ENCODE peak calls at places on chromosome 17, in five cellular contexts. V is substantia nigra, L is endothelial cell, H is tibial artery, J is GM03348. W is an unnamed sample.

GRCh38 chr17:7403043-7403901 is 625 bp downstream of the TMEM256 start:
- DNase-seq in L (peak), J (peak), H (no peak), V (no peak), W (no peak)

GRCh38 chr17:75998327-75998795 is 2.3 kb upstream of the CDK3 start:
- DNase-seq in H (no peak), V (no peak), J (no peak), L (no peak), W (peak)

GRCh38 chr17:82802141-82802540 is 37.7 kb downstream of the ZNF750 start:
- DNase-seq in J (no peak), H (no peak), L (no peak), V (no peak), W (no peak)

GRCh38 chr17:60559995-60560859 is 34.2 kb upstream of the APPBP2 start:
- DNase-seq in L (no peak), V (no peak), H (no peak), J (no peak), W (no peak)

GRCh38 chr17:50550661-50551432 is 3.9 kb downstream of the SPATA20 start:
- DNase-seq in V (peak), J (peak), L (peak), H (peak), W (peak)

GRCh38 chr17:9233761-9234160 is 212.5 kb downstream of the NTN1 start:
- DNase-seq in J (no peak), H (no peak), V (no peak), L (no peak), W (no peak)

GRCh38 chr17:19418312-19418992 is 7.4 kb downstream of the RNF112 start:
- DNase-seq in J (peak), V (no peak), L (no peak), H (no peak), W (no peak)

GRCh38 chr17:79353016-79353415 is 257.8 kb downstream of the RBFOX3 start:
- DNase-seq in H (no peak), J (no peak), V (no peak), L (no peak), W (no peak)

GRCh38 chr17:44865921-44866320 is 18.2 kb downstream of the HIGD1B start:
- DNase-seq in V (no peak), H (peak), J (peak), L (no peak), W (no peak)

GRCh38 chr17:49779730-49780220 is 8.7 kb upstream of the KAT7 start:
- DNase-seq in L (peak), V (no peak), J (peak), H (no peak), W (peak)

W was measured in HuH-7.